ENCODE peak calls at places on chromosomes 13 and 19, in five cellular contexts. R is CD4-positive, CD25-positive, alpha-beta regulatory T cell; J is heart left ventricle; S is esophagus squamous epithelium; E is pancreas. Q is an unnamed sample.
A peak's percentile ranks its signal among the peaks of the same experiment; 100 is the strongest.

GRCh38 chr13:103965506-103966243 is 899.5 kb upstream of the SLC10A2 start:
- DNase-seq in E (no peak), J (no peak), S (no peak), R (no peak), Q (no peak)

GRCh38 chr13:43805071-43805468 is 18.3 kb upstream of the ENOX1 start:
- DNase-seq in R (no peak), J (no peak), E (no peak), S (no peak), Q (no peak)

GRCh38 chr13:94173312-94173854 is 306.1 kb downstream of the DCT start:
- DNase-seq in E (no peak), S (no peak), J (no peak), R (no peak), Q (no peak)

GRCh38 chr13:113489549-113490495 is 689 bp downstream of the DCUN1D2 start:
- DNase-seq in E (no peak), R (peak; percentile 49), J (peak; percentile 47), S (no peak), Q (peak; percentile 37)

GRCh38 chr13:100491164-100491847 is 97.3 kb downstream of the GGACT start:
- DNase-seq in J (peak; percentile 34), E (no peak), S (no peak), R (no peak), Q (no peak)

GRCh38 chr13:79966502-79966901 is 374.4 kb downstream of the SPRY2 start:
- DNase-seq in S (no peak), R (no peak), E (no peak), J (no peak), Q (no peak)

GRCh38 chr19:41808663-41809566 is 12.5 kb downstream of the CEACAM3 start:
- DNase-seq in J (peak; percentile 66), R (no peak), E (no peak), S (no peak), Q (no peak)

GRCh38 chr13:98156259-98156658 is 13.4 kb downstream of the FARP1 start:
- DNase-seq in R (no peak), J (no peak), E (no peak), S (no peak), Q (no peak)

GRCh38 chr19:10516671-10517286 is 468 bp downstream of the S1PR5 start:
- DNase-seq in S (no peak), R (no peak), E (no peak), J (no peak), Q (no peak)

GRCh38 chr19:8611890-8612806 is 1.6 kb upstream of the ADAMTS10 start:
- DNase-seq in R (no peak), J (peak; percentile 89), E (no peak), S (no peak), Q (peak; percentile 40)

DNA sequence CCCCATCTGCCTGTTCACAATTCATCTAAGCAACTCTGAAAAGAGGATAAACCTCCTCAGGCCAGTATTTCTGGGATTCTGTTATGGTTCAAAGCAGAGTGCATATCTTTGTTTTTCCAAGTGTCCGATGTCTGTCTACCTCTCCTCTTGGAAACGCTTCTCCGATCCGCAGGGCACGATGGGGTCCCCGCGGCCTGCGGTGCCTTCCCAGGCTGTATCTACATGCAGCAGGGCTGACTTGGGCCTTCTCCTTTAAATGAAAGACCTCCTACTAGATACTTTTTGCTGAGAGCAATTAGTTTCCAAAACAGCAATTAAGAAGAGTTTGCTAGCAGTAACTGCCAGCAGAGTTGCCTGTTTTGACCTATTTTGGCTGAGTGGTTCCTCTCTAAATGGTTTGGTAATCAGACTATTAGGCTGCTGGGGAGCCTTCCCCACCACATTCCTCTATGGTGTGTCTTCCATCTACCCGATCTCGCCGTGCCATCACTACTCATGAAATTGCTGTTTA is 23.5 kb downstream of the COL4A2 start:
- DNase-seq in J (peak; percentile 20), S (no peak), E (no peak), R (no peak), Q (no peak)
- H3K4me3 ChIP-seq in J (no peak overlapping the region), S (no peak overlapping the region), E (no peak overlapping the region), R (no peak overlapping the region), Q (no peak overlapping the region)

GRCh38 chr13:32040052-32040642 is 8.6 kb downstream of the FRY start:
- DNase-seq in E (no peak), R (no peak), J (no peak), S (no peak), Q (no peak)

GRCh38 chr13:32038353-32038752 is 6.8 kb downstream of the FRY start:
- DNase-seq in S (no peak), J (no peak), E (no peak), R (no peak), Q (no peak)

GRCh38 chr13:32039488-32040013 is 8.0 kb downstream of the FRY start:
- DNase-seq in E (no peak), R (no peak), J (no peak), S (no peak), Q (no peak)

GRCh38 chr13:32037471-32037870 is 5.9 kb downstream of the FRY start:
- DNase-seq in J (no peak), S (no peak), E (no peak), R (no peak), Q (no peak)

DNA sequence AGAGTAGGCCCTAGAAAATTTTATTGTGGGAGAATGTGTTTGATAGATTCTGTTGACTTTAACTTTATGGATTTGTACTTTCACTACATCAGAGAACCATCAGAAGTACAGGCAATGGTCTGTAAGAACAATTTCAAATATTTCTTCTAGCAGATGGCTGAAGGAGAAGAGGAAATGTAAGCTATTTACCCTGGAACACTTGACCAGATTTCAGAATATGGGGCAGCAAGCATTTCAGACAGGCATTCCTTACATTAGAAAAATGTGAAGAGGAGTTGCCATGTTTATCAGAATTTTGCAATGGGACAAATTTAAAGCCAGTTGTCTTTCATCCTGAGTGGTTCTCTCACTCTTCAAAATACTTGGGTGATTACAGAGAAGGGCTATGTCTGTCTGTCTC is 7.5 kb downstream of the FRY start:
- DNase-seq in S (no peak), J (no peak), R (no peak), E (no peak), Q (no peak)
- H3K4me1 ChIP-seq in S (no peaks in the 10 kb centered on the region), J (no peaks in the 10 kb centered on the region), R (no peaks in the 10 kb centered on the region), E (peaks cover 66% of the 10 kb centered on the region), Q (no peaks in the 10 kb centered on the region)

DNA sequence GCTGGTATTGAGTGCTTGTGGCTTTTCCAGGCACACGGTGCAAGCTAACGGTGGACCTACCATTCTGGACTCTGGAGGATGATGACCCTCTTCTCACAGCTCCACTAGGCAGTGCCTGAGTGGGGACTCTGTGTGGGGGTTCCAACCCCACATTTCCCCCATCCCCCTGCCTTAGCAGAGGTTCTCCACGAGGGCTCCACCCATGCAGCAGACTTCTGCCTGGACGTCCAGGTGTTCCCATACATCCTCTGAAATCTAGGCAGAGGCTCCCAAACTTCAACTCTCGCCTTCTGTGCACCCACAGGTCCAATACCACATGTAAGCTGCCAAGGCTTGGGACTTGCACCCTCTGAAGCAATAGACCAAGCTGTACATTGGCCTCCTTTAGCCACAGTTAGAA is 25.3 kb upstream of the ZSCAN18 start:
- DNase-seq in R (no peak), S (no peak), E (no peak), J (no peak), Q (no peak)
- H3K4me3 ChIP-seq in R (no peak overlapping the region), S (no peak overlapping the region), E (no peak overlapping the region), J (no peak overlapping the region), Q (no peak overlapping the region)

DNA sequence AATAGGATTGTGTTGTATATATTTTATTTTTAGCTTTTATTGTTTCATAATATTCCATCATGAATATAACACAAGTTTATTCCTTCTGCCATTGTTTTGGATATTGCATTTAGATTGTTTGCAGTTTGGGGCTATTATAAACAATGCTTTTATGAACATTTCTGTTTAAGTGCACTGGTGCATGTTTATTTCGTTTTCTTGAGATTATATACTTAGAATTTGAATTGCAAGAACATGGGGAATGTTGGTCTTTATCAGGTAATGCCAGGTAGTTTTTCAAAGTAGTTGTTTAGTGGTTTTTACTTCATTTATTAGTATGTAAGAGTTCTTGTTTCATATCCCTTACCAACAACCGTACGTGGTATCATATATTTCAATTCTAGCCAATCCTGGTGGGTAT is 4.3 kb downstream of the LSM14A start:
- DNase-seq in S (no peak), E (no peak), J (no peak), R (no peak), Q (no peak)
- H3K4me1 ChIP-seq in S (peaks cover 9% of the 10 kb centered on the region), E (peaks cover 77% of the 10 kb centered on the region), J (peaks cover 49% of the 10 kb centered on the region), R (peaks cover 86% of the 10 kb centered on the region), Q (peaks cover 29% of the 10 kb centered on the region)

DNA sequence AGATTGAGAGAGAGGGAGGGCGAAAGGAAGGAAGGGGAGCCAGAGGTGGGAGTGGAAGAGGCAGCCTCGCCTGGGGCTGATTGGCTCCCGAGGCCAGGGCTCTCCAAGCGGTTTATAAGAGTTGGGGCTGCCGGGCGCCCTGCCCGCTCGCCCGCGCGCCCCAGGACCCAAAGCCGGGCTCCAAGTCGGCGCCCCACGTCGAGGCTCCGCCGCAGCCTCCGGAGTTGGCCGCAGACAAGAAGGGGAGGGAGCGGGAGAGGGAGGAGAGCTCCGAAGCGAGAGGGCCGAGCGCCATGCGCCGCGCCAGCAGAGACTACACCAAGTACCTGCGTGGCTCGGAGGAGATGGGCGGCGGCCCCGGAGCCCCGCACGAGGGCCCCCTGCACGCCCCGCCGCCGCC is at the start of gene TNFSF11:
- DNase-seq in S (no peak), J (no peak), R (peak; percentile 14), E (peak; percentile 54), Q (no peak)
- H3K4me3 ChIP-seq in S (peak within 1 kb of the TSS; percentile 19), J (peak within 1 kb of the TSS; percentile 16), R (peak within 1 kb of the TSS; percentile 79), E (no peak within 1 kb of the TSS), Q (peak within 1 kb of the TSS; percentile 41)

GRCh38 chr19:16576690-16577530 is 4.7 kb upstream of the SLC35E1 start:
- DNase-seq in R (no peak), E (no peak), J (no peak), S (no peak), Q (no peak)
- H3K4me1 ChIP-seq in R (peaks cover 31% of the 10 kb centered on the region), E (peaks cover 28% of the 10 kb centered on the region), J (peaks cover 28% of the 10 kb centered on the region), S (peaks cover 17% of the 10 kb centered on the region), Q (peaks cover 8% of the 10 kb centered on the region)

GRCh38 chr13:110266431-110266809 is 40.5 kb downstream of the COL4A1 start:
- DNase-seq in J (no peak), E (no peak), R (no peak), S (no peak), Q (no peak)
- H3K4me3 ChIP-seq in J (no peak overlapping the region), E (no peak overlapping the region), R (no peak overlapping the region), S (no peak overlapping the region), Q (no peak overlapping the region)

GRCh38 chr13:77966671-77967070 is 48.0 kb upstream of the EDNRB start:
- DNase-seq in J (no peak), R (no peak), E (no peak), S (no peak), Q (no peak)
- H3K4me1 ChIP-seq in J (no peaks in the 10 kb centered on the region), R (no peaks in the 10 kb centered on the region), E (no peaks in the 10 kb centered on the region), S (no peaks in the 10 kb centered on the region), Q (no peaks in the 10 kb centered on the region)

Q was measured in colonic mucosa.